ENCODE peak calls at places on chromosome 22, in five cellular contexts. M is activated CD4-positive, alpha-beta T cell treated with anti-CD3 and anti-CD28 coated beads for 48 hours; W is GM03348; B is HFFc6; T is dorsolateral prefrontal cortex. Q is an unnamed sample.

GRCh38 chr22:19942071-19942885 is 660 bp upstream of the TXNRD2 start:
- DNase-seq in B (peak), T (no peak), W (peak), M (peak), Q (peak)

GRCh38 chr22:43449205-43449830 is 37.5 kb downstream of the MPPED1 start:
- DNase-seq in W (no peak), B (no peak), T (no peak), M (no peak), Q (peak)

GRCh38 chr22:35394011-35394312 is 6.0 kb upstream of the MCM5 start:
- DNase-seq in B (no peak), T (no peak), W (no peak), M (no peak), Q (no peak)

GRCh38 chr22:45692549-45692948 is 20.9 kb downstream of the ATXN10 start:
- DNase-seq in M (no peak), W (peak), T (no peak), B (peak), Q (no peak)

GRCh38 chr22:35785181-35785923 is 67.7 kb downstream of the APOL5 start:
- DNase-seq in W (peak), B (no peak), T (no peak), M (no peak), Q (no peak)

GRCh38 chr22:46637711-46638600 is 17.8 kb downstream of the GRAMD4 start:
- DNase-seq in B (no peak), M (no peak), W (no peak), T (no peak), Q (no peak)

GRCh38 chr22:31739795-31740201 is 10.1 kb downstream of the PRR14L start:
- DNase-seq in B (no peak), T (no peak), M (no peak), W (no peak), Q (no peak)

GRCh38 chr22:20027966-20028854 is 7.3 kb downstream of the TANGO2 start:
- DNase-seq in M (no peak), W (no peak), B (peak), T (no peak), Q (peak)

GRCh38 chr22:32808038-32808445 is 6.5 kb downstream of the TIMP3 start:
- DNase-seq in W (no peak), M (no peak), T (no peak), B (no peak), Q (no peak)

GRCh38 chr22:49853981-49854791 is 542 bp downstream of the ZBED4 start:
- DNase-seq in W (peak), T (no peak), M (peak), B (peak), Q (peak)

GRCh38 chr22:19483481-19484244 is 3.9 kb downstream of the CDC45 start:
- DNase-seq in W (no peak), M (no peak), B (peak), T (no peak), Q (no peak)

GRCh38 chr22:33723915-33724314 is 196.4 kb downstream of the LARGE1 start:
- DNase-seq in T (no peak), B (no peak), W (no peak), M (no peak), Q (no peak)

GRCh38 chr22:37636186-37636948 is 3.1 kb upstream of the SH3BP1 start:
- DNase-seq in M (no peak), W (peak), T (no peak), B (peak), Q (peak)

GRCh38 chr22:19405652-19406051 is 25.9 kb downstream of the HIRA start:
- DNase-seq in B (no peak), T (no peak), M (no peak), W (no peak), Q (no peak)

GRCh38 chr22:28799834-28800307 is 498 bp downstream of the XBP1 start:
- DNase-seq in T (peak), M (peak), B (peak), W (peak), Q (peak)

GRCh38 chr22:40009953-40010751 is 15.4 kb downstream of the FAM83F start:
- DNase-seq in T (no peak), B (no peak), W (no peak), M (peak), Q (no peak)

GRCh38 chr22:36197065-36197440 is 4.6 kb downstream of the APOL4 start:
- DNase-seq in T (peak), W (no peak), M (no peak), B (no peak), Q (peak)

GRCh38 chr22:28920757-28921584 is 37.6 kb downstream of the ZNRF3 start:
- DNase-seq in T (no peak), W (no peak), B (no peak), M (no peak), Q (peak)

Q was measured in DND-41.